ENCODE peak calls at places on chromosome 3, in eight cellular contexts. A is MM.1S, B is PC-3, C is GM23248, U is SK-N-SH, Q is HCT116, S is OCI-LY7, P is hepatocyte. D is an unnamed sample.

GRCh38 chr3:169117264-169117663 is 546.2 kb downstream of the MECOM start:
- DNase-seq in A (no peak), B (no peak), C (no peak), U (no peak), Q (no peak), S (no peak), P (no peak), D (no peak)

GRCh38 chr3:175778994-175779393 is 919.9 kb downstream of the NAALADL2 start:
- DNase-seq in A (no peak), B (no peak), C (no peak), U (no peak), Q (no peak), S (no peak), P (no peak), D (no peak)

GRCh38 chr3:185729335-185729715 is 95.5 kb downstream of the IGF2BP2 start:
- DNase-seq in A (no peak), B (peak), C (peak), U (no peak), Q (no peak), S (no peak), P (no peak), D (no peak)

GRCh38 chr3:23807161-23808015 is 1.6 kb downstream of the UBE2E1 start:
- DNase-seq in A (peak), B (peak), C (peak), U (no peak), Q (no peak), S (peak), P (peak), D (peak)

GRCh38 chr3:38476157-38476756 is 19.9 kb upstream of the EXOG start:
- DNase-seq in A (no peak), B (no peak), C (no peak), U (no peak), Q (no peak), S (no peak), P (no peak), D (no peak)

GRCh38 chr3:14064910-14065309 is 59.8 kb downstream of the CHCHD4 start:
- DNase-seq in A (no peak), B (no peak), C (no peak), U (no peak), Q (no peak), S (no peak), P (no peak), D (no peak)

GRCh38 chr3:2391876-2392275 is 293.2 kb downstream of the CNTN4 start:
- DNase-seq in A (no peak), B (no peak), C (no peak), U (no peak), Q (no peak), S (no peak), P (no peak), D (no peak)

GRCh38 chr3:53880396-53881345 is 1.3 kb downstream of the ACTR8 start:
- DNase-seq in A (no peak), B (no peak), C (peak), U (peak), Q (no peak), S (no peak), P (no peak), D (peak)

GRCh38 chr3:153357436-153357835 is 195.4 kb downstream of the RAP2B start:
- DNase-seq in A (no peak), B (peak), C (no peak), U (no peak), Q (no peak), S (no peak), P (no peak), D (no peak)

GRCh38 chr3:192916455-192917257 is 1.0 kb downstream of the MB21D2 start:
- DNase-seq in A (no peak), B (peak), C (peak), U (peak), Q (no peak), S (no peak), P (peak), D (peak)

GRCh38 chr3:13353936-13354542 is 66.1 kb downstream of the NUP210 start:
- DNase-seq in A (no peak), B (peak), C (peak), U (peak), Q (no peak), S (no peak), P (no peak), D (no peak)

DNA sequence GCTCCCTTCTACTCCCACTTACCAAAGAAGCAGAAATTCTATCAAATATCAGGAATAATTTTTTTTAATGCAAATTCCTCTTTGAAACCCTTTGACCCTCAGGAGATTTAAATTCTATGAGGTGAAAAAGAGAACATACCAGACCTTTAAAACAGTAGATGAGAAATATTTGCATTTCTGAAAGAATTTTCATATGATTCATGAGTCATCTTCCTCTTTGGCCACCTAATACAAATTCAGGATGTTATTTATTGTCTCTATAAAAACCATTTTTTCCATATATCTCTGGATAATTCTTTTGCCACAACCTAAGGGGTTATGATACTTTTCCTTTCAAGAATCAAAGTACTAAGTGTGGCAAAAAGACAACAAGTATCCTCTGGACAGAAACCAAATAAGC is 67.3 kb upstream of the ST3GAL6 start:
- DNase-seq in A (no peak), B (peak), C (peak), U (no peak), Q (no peak), S (no peak), P (no peak), D (no peak)
- TF ChIP-seq EZH2phosphoT487 in A (no peak), B (no peak), C (no peak), U (no peak), Q (no peak), S (no peak), P (no peak), D (no peak)

DNA sequence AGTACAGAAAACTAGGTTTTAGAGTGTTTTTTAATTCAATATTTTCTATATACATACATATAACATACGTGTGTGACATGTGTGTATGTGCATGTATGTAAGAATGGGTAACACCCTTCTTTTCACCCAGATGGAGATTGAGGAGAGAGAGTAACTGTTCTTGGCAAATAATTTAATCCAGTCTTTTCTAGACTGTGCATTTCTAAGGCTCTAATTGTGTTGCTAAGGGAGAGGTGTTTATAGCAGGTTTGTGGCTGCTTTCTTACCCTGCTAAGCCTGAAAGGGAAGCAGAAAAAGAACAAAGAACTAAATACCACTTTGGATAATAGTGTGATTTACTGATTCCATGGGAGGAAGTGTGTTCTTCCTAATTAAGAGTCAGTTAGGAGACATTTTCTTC is 46.0 kb upstream of the ALDH1L1 start:
- DNase-seq in A (no peak), B (no peak), C (no peak), U (no peak), Q (no peak), S (no peak), P (no peak), D (no peak)
- TF ChIP-seq EZH2phosphoT487 in A (no peak), B (no peak), C (no peak), U (no peak), Q (no peak), S (no peak), P (no peak), D (no peak)

GRCh38 chr3:72492240-72492639 is 356.0 kb downstream of the SHQ1 start:
- DNase-seq in A (no peak), B (peak), C (peak), U (no peak), Q (no peak), S (no peak), P (no peak), D (no peak)
- TF ChIP-seq EZH2phosphoT487 in A (no peak), B (no peak), C (no peak), U (no peak), Q (no peak), S (no peak), P (no peak), D (no peak)

GRCh38 chr3:73602171-73602570 is 22.6 kb downstream of the PDZRN3 start:
- DNase-seq in A (no peak), B (no peak), C (peak), U (no peak), Q (no peak), S (no peak), P (no peak), D (no peak)

GRCh38 chr3:73605861-73606260 is 18.9 kb downstream of the PDZRN3 start:
- DNase-seq in A (no peak), B (no peak), C (no peak), U (no peak), Q (no peak), S (no peak), P (no peak), D (no peak)

GRCh38 chr3:73605388-73605787 is 19.4 kb downstream of the PDZRN3 start:
- DNase-seq in A (no peak), B (no peak), C (peak), U (no peak), Q (no peak), S (no peak), P (no peak), D (no peak)

GRCh38 chr3:73604491-73604890 is 20.2 kb downstream of the PDZRN3 start:
- DNase-seq in A (no peak), B (no peak), C (no peak), U (no peak), Q (no peak), S (no peak), P (no peak), D (no peak)

DNA sequence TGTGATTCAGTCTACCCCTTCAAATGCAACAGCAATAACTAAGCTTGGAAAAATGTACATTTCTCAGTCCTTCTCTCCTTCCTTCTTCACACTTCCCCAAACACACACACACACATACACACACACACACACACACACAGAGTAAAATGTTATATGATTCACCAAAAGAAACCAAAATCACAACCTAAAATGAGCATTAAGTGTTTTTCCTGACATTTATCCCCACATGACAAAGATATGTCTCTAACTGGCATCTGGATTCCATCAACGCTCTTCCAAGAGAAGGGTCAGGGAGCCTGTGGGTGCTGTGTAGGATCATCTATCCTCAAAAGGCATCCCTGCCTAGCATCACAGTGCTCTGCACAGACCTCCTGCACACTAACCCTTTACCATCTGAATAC is 21.0 kb downstream of the PDZRN3 start:
- DNase-seq in A (no peak), B (no peak), C (peak), U (peak), Q (no peak), S (no peak), P (no peak), D (no peak)
- TF ChIP-seq EZH2phosphoT487 in A (no peak), B (no peak), C (peak), U (no peak), Q (no peak), S (no peak), P (no peak), D (no peak)

DNA sequence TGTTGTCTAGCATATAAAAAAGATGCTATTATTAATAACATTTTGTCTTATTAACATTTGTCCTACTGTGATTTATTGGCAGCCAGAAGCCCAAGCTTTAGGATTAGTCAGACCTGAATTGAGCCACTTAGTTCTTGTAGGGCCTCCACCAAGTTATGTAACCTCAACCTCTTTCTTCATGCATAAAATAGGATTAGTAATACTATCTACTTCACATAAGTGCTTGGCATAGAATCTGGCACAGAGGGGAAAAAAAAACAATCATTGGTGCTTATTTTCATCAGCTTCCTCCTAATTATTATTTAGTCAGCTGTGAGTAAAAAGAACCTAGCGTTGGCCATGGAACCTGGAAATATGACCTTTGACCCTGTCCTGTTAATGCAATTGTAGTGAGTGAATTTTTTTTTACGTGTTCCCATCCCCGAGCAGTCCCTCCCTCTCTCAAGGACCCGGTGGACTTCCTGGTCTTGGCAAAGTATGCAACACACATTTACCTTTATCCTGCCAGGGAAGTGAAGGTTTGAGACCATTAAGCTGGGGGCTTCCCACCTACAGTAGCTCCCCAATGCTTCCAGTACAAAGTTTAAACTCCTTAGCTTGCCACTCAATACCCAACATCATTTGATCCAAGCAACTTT is 136.8 kb downstream of the FHIT start:
- DNase-seq in A (no peak), B (no peak), C (no peak), U (no peak), Q (no peak), S (no peak), P (no peak), D (no peak)
- TF ChIP-seq EZH2phosphoT487 in A (no peak), B (no peak), C (no peak), U (no peak), Q (no peak), S (no peak), P (no peak), D (no peak)

DNA sequence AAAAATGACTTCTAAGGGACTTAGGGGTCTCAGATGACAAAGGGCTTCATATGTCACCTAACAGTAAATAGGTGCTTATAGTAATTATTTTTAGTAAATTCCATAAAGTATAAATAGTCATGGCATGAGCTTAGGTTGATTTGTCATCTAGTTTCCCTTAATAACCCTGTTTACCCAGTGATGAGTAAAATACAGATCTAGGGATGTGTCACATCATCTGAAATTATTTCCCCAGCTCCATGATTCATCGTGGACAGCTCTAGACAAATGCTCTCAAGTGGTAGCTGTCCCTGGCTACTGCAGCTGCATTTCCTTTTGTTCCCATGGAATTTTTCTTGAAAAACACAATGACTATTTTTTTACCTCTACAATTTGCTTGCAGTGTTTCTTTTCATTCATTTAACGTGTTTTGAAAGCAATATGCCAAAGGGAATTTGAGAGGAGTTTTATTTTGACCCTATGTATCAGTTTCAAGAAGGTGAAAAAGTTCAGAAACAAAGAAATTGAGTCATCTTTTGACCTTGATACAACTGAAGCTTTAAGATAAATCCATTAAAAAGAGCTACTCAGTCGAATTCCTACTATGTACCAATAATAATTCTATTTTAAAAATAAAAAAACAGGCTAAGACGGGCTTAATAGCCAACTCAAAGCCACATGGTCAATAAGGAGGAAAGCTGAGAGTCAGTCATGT is 241.6 kb downstream of the KCNMB2 start:
- DNase-seq in A (no peak), B (peak), C (peak), U (no peak), Q (peak), S (no peak), P (no peak), D (no peak)
- TF ChIP-seq EZH2phosphoT487 in A (no peak), B (no peak), C (no peak), U (no peak), Q (no peak), S (no peak), P (no peak), D (no peak)